ENCODE peak calls at places on chromosomes 3 and 15, in four cellular contexts. A is LoVo; E is activated CD4-positive, alpha-beta T cell treated with anti-CD3 and anti-CD28 coated beads for 48 hours; H is WERI-Rb-1. O is an unnamed sample.

GRCh38 chr15:84588053-84588874 is 12.5 kb upstream of the ZSCAN2 start:
- DNase-seq in A (peak), E (peak), H (peak), O (peak)

GRCh38 chr3:46663611-46664135 is 29.8 kb downstream of the ALS2CL start:
- DNase-seq in A (no peak), E (no peak), H (no peak), O (no peak)

GRCh38 chr3:124034016-124034808 is 42.3 kb upstream of the ROPN1 start:
- DNase-seq in A (no peak), E (peak), H (no peak), O (no peak)

GRCh38 chr3:55190296-55190695 is 262.4 kb upstream of the LRTM1 start:
- DNase-seq in A (no peak), E (no peak), H (no peak), O (no peak)

GRCh38 chr3:13028010-13028821 is 45.0 kb downstream of the IQSEC1 start:
- DNase-seq in A (no peak), E (no peak), H (peak), O (no peak)

GRCh38 chr3:122305818-122306621 is 19.0 kb upstream of the CSTA start:
- DNase-seq in A (no peak), E (no peak), H (peak), O (no peak)

GRCh38 chr3:182331356-182331755 is 461.9 kb upstream of the ATP11B start:
- DNase-seq in A (no peak), E (no peak), H (no peak), O (no peak)

GRCh38 chr15:73691398-73691797 is 7.2 kb downstream of the CD276 start:
- DNase-seq in A (peak), E (no peak), H (peak), O (no peak)

GRCh38 chr3:170309044-170309443 is 48.5 kb upstream of the SKIL start:
- DNase-seq in A (no peak), E (no peak), H (no peak), O (no peak)

GRCh38 chr15:62894322-62895085 is 148.0 kb upstream of the TPM1 start:
- DNase-seq in A (no peak), E (no peak), H (no peak), O (no peak)

GRCh38 chr15:67899596-67900283 is 59.9 kb upstream of the RNU6-1 start:
- DNase-seq in A (peak), E (no peak), H (no peak), O (no peak)

GRCh38 chr3:42256135-42256819 is 9.7 kb downstream of the CCK start:
- DNase-seq in A (peak), E (no peak), H (no peak), O (no peak)

GRCh38 chr3:109806929-109807328 is 469.6 kb upstream of the DPPA4 start:
- DNase-seq in A (no peak), E (peak), H (no peak), O (peak)

GRCh38 chr15:31975446-31976229 is 54.7 kb upstream of the CHRNA7 start:
- DNase-seq in A (no peak), E (peak), H (peak), O (no peak)

GRCh38 chr3:64684715-64685261 is 3.0 kb downstream of the ADAMTS9 start:
- DNase-seq in A (no peak), E (no peak), H (no peak), O (no peak)

GRCh38 chr15:52109559-52110451 is 2.8 kb downstream of the BCL2L10 start:
- DNase-seq in A (no peak), E (no peak), H (no peak), O (no peak)

GRCh38 chr15:78873796-78874761 is 1.4 kb downstream of the MORF4L1 start:
- DNase-seq in A (no peak), E (peak), H (no peak), O (peak)

O was measured in effector CD4-positive, alpha-beta T cell.